ENCODE peak calls at places on chromosomes 16 and 17, in five cellular contexts. X, Y, L, M and G are unnamed samples. For H3K27me3, the result is how much of the 10 kb centered on the place peaks cover.

GRCh38 chr17:81968850-81969812 is 8.1 kb upstream of the NOTUM start:
- DNase-seq in X (no peak), Y (no peak), L (no peak), M (no peak), G (no peak)

GRCh38 chr16:30065943-30066881 is 652 bp downstream of the ALDOA start:
- DNase-seq in X (no peak), Y (no peak), L (no peak), M (peak), G (no peak)

GRCh38 chr16:27251561-27252205 is 16.9 kb downstream of the NSMCE1 start:
- DNase-seq in X (no peak), Y (no peak), L (no peak), M (no peak), G (no peak)

GRCh38 chr17:81309140-81309858 is 14.2 kb upstream of the SLC38A10 start:
- DNase-seq in X (peak), Y (peak), L (peak), M (peak), G (no peak)

GRCh38 chr17:31595666-31596381 is 204.3 kb downstream of the RAB11FIP4 start:
- DNase-seq in X (no peak), Y (peak), L (no peak), M (no peak), G (no peak)

GRCh38 chr17:44360144-44360533 is 3.5 kb downstream of the FAM171A2 start:
- DNase-seq in X (no peak), Y (no peak), L (no peak), M (no peak), G (no peak)

GRCh38 chr17:61467416-61468262 is 15.4 kb downstream of the TBX4 start:
- DNase-seq in X (peak), Y (no peak), L (no peak), M (peak), G (no peak)

GRCh38 chr17:73278465-73279453 is 17.1 kb upstream of the CPSF4L start:
- DNase-seq in X (no peak), Y (no peak), L (no peak), M (peak), G (no peak)

GRCh38 chr16:11202260-11203091 is 53.5 kb downstream of the SOCS1 start:
- DNase-seq in X (no peak), Y (no peak), L (no peak), M (peak), G (no peak)

GRCh38 chr17:76336756-76337412 is 16.8 kb downstream of the PRPSAP1 start:
- DNase-seq in X (no peak), Y (no peak), L (no peak), M (no peak), G (no peak)

GRCh38 chr17:19270347-19270950 is 33.3 kb downstream of the EPN2 start:
- DNase-seq in X (no peak), Y (no peak), L (no peak), M (no peak), G (no peak)

GRCh38 chr16:31402687-31403086 is 9.6 kb downstream of the ITGAD start:
- DNase-seq in X (no peak), Y (no peak), L (no peak), M (no peak), G (no peak)

GRCh38 chr17:68950725-68951124 is 4.5 kb downstream of the ABCA8 start:
- DNase-seq in X (no peak), Y (no peak), L (no peak), M (no peak), G (no peak)

GRCh38 chr17:82275326-82275725 is 1.8 kb upstream of the CSNK1D start:
- DNase-seq in X (no peak), Y (no peak), L (peak), M (no peak), G (no peak)

GRCh38 chr16:57863434-57864160 is 61.3 kb upstream of the KIFC3 start:
- DNase-seq in X (peak), Y (peak), L (no peak), M (peak), G (no peak)

GRCh38 chr16:75589301-75589700 is 23.1 kb downstream of the GABARAPL2 start:
- DNase-seq in X (no peak), Y (peak), L (peak), M (no peak), G (no peak)

GRCh38 chr17:82808921-82809905 is 30.6 kb downstream of the ZNF750 start:
- DNase-seq in X (no peak), Y (no peak), L (peak), M (peak), G (no peak)

GRCh38 chr17:13460646-13461045 is 141.1 kb downstream of the HS3ST3A1 start:
- DNase-seq in X (no peak), Y (no peak), L (no peak), M (no peak), G (no peak)

GRCh38 chr17:1830288-1830687 is 483 bp downstream of the RPA1 start:
- DNase-seq in X (no peak), Y (no peak), L (no peak), M (no peak), G (no peak)

GRCh38 chr17:68378202-68379149 is 78.8 kb downstream of the WIPI1 start:
- DNase-seq in X (peak), Y (peak), L (peak), M (no peak), G (peak)

GRCh38 chr17:41687828-41688640 is 651 bp upstream of the EIF1 start:
- DNase-seq in X (no peak), Y (no peak), L (no peak), M (peak), G (no peak)

GRCh38 chr17:57085448-57086068 is 512 bp downstream of the AKAP1 start:
- DNase-seq in X (no peak), Y (peak), L (peak), M (peak), G (no peak)

GRCh38 chr16:75320435-75320834 is 69.0 kb upstream of the BCAR1 start:
- DNase-seq in X (no peak), Y (no peak), L (no peak), M (no peak), G (no peak)

GRCh38 chr17:27945333-27945616 is 52.1 kb upstream of the LYRM9 start:
- DNase-seq in X (no peak), Y (no peak), L (no peak), M (no peak), G (no peak)

GRCh38 chr17:70317416-70317815 is 148.1 kb downstream of the KCNJ2 start:
- DNase-seq in X (no peak), Y (no peak), L (no peak), M (no peak), G (no peak)

GRCh38 chr16:82111944-82112343 is 58.1 kb downstream of the MPHOSPH6 start:
- DNase-seq in X (no peak), Y (no peak), L (no peak), M (no peak), G (no peak)

GRCh38 chr16:76278976-76279375 is 1.8 kb downstream of the CNTNAP4 start:
- DNase-seq in X (no peak), Y (no peak), L (no peak), M (no peak), G (no peak)

DNA sequence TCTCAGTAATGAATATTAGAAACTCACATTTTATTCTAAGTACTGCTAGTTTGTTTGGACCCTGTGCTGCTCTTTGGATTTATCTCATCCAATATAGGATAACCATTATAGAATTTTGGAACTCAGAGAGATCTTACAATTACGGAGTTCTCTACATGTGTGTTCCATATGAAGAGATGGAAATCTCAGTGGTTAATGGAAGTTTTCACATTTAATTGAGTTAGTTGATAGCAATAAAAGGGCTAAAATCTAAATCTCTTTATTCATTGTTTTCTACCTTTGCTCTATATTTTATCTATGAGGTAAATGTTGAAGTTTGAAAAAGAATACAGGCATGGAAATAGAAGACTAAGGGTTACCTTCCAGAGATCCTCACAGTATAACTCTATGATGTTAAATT is 558.0 kb upstream of the KIF2B start:
- DNase-seq in X (no peak), Y (no peak), L (no peak), M (no peak), G (no peak)
- H3K27me3 ChIP-seq in X (under half), Y (under half), L (under half), M (under half), G (under half)

GRCh38 chr16:1014221-1014620 is 32.7 kb downstream of the SOX8 start:
- DNase-seq in X (no peak), Y (no peak), L (no peak), M (no peak), G (no peak)

GRCh38 chr16:1011316-1012082 is 29.9 kb downstream of the SOX8 start:
- DNase-seq in X (no peak), Y (no peak), L (no peak), M (no peak), G (no peak)

GRCh38 chr16:1013593-1013900 is 32.0 kb downstream of the SOX8 start:
- DNase-seq in X (no peak), Y (no peak), L (no peak), M (no peak), G (no peak)

GRCh38 chr16:1012135-1012534 is 30.6 kb downstream of the SOX8 start:
- DNase-seq in X (no peak), Y (no peak), L (no peak), M (no peak), G (no peak)

DNA sequence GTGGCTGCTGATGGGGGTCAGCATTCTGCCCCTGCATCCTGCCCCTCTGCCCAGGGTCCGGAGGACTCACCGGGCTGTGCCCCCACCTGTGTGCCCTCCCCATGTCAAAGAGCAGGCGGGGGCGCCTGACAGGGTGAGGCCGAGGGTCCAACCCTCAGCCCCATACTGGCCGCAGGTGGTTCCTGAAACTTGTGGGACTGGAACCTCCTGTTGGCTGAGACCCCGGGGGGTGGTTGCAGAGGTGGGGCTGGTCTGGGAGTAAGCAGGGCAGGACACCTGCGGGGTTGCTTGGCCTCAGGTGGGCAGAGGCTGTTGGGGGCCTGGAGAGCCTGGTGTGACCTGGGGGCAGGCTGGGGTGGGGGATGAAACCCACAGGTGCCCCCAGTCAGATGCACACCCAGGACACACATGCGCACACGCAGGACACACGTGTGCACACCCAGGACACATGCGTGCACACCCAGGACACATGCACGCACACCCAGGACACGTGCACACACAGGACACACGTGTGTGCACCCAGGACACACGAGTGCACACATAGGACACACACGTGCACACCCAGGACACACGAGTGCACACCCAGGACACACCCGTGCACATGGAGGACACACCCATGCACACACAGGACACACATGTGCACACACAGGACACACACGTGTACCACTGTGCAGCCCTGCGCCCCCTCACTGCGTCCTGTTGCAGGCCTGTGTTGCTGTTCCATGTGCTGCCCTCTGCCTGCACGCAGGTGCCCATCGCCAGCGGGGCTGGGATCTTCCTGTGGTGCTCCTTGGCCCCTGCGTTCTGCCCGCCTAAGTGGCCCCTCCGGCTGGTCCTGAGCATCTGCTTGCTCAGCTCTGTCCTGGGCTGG is 31.4 kb downstream of the SOX8 start:
- DNase-seq in X (no peak), Y (no peak), L (no peak), M (no peak), G (no peak)
- H3K27me3 ChIP-seq in X (under half), Y (under half), L (under half), M (under half), G (under half)

GRCh38 chr17:79185671-79186070 is 111.0 kb downstream of the ENGASE start:
- DNase-seq in X (no peak), Y (no peak), L (no peak), M (no peak), G (no peak)

GRCh38 chr17:79180358-79181005 is 105.9 kb downstream of the ENGASE start:
- DNase-seq in X (no peak), Y (no peak), L (no peak), M (no peak), G (no peak)

GRCh38 chr17:79186406-79186805 is 111.8 kb downstream of the ENGASE start:
- DNase-seq in X (no peak), Y (no peak), L (no peak), M (no peak), G (no peak)

GRCh38 chr17:79182176-79183160 is 107.8 kb downstream of the ENGASE start:
- DNase-seq in X (no peak), Y (no peak), L (no peak), M (no peak), G (no peak)

GRCh38 chr17:79183221-79184158 is 108.9 kb downstream of the ENGASE start:
- DNase-seq in X (no peak), Y (no peak), L (no peak), M (no peak), G (no peak)
- H3K27me3 ChIP-seq in X (half or more), Y (under half), L (half or more), M (half or more), G (under half)

GRCh38 chr17:74936470-74936799 is 737 bp downstream of the OTOP3 start:
- DNase-seq in X (no peak), Y (no peak), L (no peak), M (no peak), G (no peak)
- H3K27me3 ChIP-seq in X (under half), Y (under half), L (half or more), M (half or more), G (under half)

DNA sequence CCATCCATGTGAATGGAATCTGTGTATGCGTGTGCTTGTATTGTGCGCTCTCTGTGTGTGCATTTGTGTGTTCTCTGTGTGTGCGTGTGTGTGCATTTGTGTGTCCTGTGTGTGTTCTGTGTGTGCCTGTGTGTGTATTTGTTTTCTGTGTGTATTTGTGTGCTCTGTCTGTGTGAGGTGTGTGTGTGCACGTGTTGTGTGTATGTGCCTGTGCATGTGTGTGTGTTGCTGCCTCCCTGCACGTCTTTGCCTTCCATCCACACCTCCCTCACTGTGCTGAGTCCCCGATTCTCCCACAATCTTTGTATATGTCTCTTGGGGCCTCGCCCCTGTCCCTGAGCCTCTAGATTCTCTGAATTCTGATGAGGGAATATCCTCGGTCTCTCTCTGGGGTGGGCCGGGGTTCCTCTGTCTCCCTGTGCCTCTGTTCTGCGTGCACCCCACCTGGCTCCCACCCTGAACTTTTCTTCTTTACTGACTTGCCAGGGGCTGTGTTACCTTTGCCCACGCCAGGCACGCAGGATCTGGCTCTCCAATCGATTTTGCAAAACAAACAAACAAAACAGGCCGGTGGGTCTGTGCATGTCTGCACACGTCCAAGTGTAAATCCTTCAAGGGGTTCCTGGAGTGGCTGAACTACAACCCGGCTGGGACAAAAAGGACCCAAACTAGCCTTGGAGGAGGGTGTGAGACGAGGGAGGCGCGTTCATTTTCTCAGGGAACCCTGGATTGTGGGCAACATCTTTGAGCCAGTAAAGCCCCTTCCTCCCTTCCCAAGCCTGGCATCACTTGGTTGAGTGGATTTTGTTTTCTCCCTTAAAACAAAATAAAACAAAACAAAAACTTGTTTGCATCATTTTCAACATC is 8.1 kb upstream of the FOXF1 start:
- DNase-seq in X (no peak), Y (no peak), L (no peak), M (no peak), G (no peak)
- H3K27me3 ChIP-seq in X (under half), Y (under half), L (half or more), M (half or more), G (under half)

DNA sequence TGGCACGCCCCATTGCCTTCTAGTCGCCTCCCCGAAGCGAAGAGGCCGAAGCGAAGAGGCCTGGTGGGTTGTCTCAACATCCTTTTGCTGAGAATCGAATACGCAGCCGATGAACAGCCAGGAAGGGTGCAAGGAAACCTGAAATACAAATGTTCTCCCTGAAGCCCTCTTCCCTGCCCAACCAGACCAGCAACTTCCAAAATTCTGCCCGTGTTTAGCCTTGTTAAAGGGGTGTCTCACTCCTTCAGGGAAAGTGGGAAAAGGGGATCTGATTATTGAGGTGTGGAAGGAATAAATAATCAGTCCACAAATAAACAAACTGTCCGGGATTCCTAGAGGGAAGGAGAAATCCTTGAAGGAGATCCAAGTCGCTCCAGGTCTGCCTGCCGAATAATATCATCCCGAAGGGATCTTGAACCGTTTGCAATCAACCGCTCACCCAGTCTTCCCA is 1.4 kb upstream of the FOXC2 start:
- DNase-seq in X (no peak), Y (no peak), L (no peak), M (no peak), G (no peak)
- H3K27me3 ChIP-seq in X (under half), Y (under half), L (half or more), M (half or more), G (under half)

DNA sequence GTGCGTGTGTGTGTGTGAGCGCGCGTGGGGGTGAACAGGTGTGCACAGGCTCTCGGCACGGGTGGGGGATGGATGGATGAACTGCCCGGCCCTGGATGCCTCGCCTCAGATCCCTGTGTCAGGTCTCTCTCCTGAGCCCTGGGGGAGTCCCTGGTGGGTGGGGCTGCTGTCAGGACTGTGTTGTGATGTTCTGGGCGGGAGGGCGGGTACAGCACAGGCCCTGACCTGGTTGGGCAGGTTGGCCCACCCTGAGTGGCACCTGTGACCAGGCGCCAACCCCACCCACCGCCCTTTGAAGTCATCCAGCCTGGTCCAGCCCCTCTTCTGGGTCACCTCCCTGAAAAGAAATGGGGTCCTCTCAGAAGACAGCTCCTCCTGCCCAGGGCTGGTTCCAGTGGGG is 41.6 kb upstream of the TAC4 start:
- DNase-seq in X (no peak), Y (no peak), L (no peak), M (no peak), G (no peak)
- H3K27me3 ChIP-seq in X (under half), Y (under half), L (half or more), M (under half), G (under half)